ENCODE peak calls at places on chromosomes 12 and 14, in eight cellular contexts. Q, Y, F, V, M, B, S and W are unnamed samples. For H3K4me1, the result is how much of the 10 kb centered on the place peaks cover.

GRCh38 chr12:23952071-23952470 is 2.6 kb upstream of the SOX5 start:
- DNase-seq in V (no peak), B (no peak), Y (no peak), S (no peak), M (no peak), Q (no peak), F (no peak), W (no peak)

GRCh38 chr12:109999983-110000505 is 814 bp downstream of the ANKRD13A start:
- DNase-seq in B (peak), Y (peak), F (no peak), Q (peak), S (peak), M (peak), V (no peak), W (peak)

GRCh38 chr14:102593841-102594170 is 1.4 kb downstream of the RCOR1 start:
- DNase-seq in M (no peak), F (no peak), V (no peak), Q (no peak), S (no peak), Y (no peak), B (no peak), W (no peak)

GRCh38 chr14:104388011-104388521 is 191.5 kb upstream of the C14orf180 start:
- DNase-seq in S (no peak), Q (no peak), M (no peak), B (no peak), Y (no peak), F (no peak), V (no peak), W (no peak)

GRCh38 chr14:28761438-28762289 is 4.9 kb upstream of the FOXG1 start:
- DNase-seq in V (no peak), Y (no peak), S (peak), B (no peak), M (no peak), Q (no peak), F (no peak), W (no peak)

GRCh38 chr14:30559638-30560071 is 697 bp downstream of the G2E3 start:
- DNase-seq in V (peak), F (no peak), S (peak), Q (peak), M (peak), B (peak), Y (peak), W (peak)

GRCh38 chr12:27424631-27425230 is 21.8 kb upstream of the SMCO2 start:
- DNase-seq in Q (peak), F (peak), S (peak), Y (peak), M (peak), V (peak), B (peak), W (peak)

GRCh38 chr12:59744564-59744963 is 148.7 kb downstream of the SLC16A7 start:
- DNase-seq in S (no peak), Q (no peak), B (no peak), V (no peak), M (no peak), Y (no peak), F (no peak), W (no peak)

GRCh38 chr12:47850153-47851084 is 30.7 kb upstream of the HDAC7 start:
- DNase-seq in M (peak), F (no peak), Q (no peak), Y (no peak), V (no peak), B (no peak), S (peak), W (no peak)

GRCh38 chr12:130214686-130215370 is 52.6 kb downstream of the FZD10 start:
- DNase-seq in S (no peak), Y (no peak), Q (no peak), V (no peak), M (peak), B (no peak), F (no peak), W (no peak)

GRCh38 chr14:24398943-24399801 is at the start of gene NYNRIN:
- DNase-seq in S (peak), Y (no peak), M (peak), F (no peak), Q (peak), V (peak), B (no peak), W (peak)

GRCh38 chr14:52895000-52895399 is 55.9 kb downstream of the FERMT2 start:
- DNase-seq in Q (no peak), M (no peak), F (peak), B (no peak), Y (no peak), S (no peak), V (no peak), W (no peak)

GRCh38 chr14:50044040-50044651 is 72.2 kb downstream of the VCPKMT start:
- DNase-seq in F (no peak), Q (no peak), S (no peak), B (no peak), M (no peak), Y (peak), V (no peak), W (no peak)

GRCh38 chr12:88206636-88207035 is 64.5 kb downstream of the TMTC3 start:
- DNase-seq in Y (no peak), M (no peak), B (no peak), Q (peak), F (no peak), V (no peak), S (no peak), W (peak)

GRCh38 chr12:116427200-116427932 is 131.8 kb upstream of the MAP1LC3B2 start:
- DNase-seq in S (peak), V (no peak), M (peak), B (peak), Y (no peak), F (peak), Q (peak), W (peak)

DNA sequence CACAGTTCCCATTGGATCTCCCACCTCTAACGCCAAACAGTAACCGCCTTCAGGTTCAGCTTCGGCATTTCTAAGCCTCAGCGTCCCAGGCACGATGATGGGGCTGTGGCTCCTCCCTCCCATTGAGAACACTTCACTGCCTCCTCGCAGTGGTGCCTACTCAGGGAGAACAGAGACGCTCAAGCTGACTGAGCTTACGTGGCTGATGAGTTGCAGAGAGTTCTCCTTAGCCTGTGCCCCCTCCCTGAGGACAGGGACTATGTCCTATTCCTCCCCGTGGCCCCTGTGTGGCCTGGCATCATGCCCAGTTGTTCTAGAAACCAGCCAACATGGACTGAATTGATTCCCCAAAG is 87.0 kb downstream of the ITPK1 start:
- DNase-seq in V (no peak), Y (no peak), S (no peak), M (no peak), Q (no peak), F (no peak), B (no peak), W (no peak)
- H3K4me1 ChIP-seq in V (under half), Y (under half), S (under half), M (under half), Q (under half), F (under half), B (under half), W (under half)

DNA sequence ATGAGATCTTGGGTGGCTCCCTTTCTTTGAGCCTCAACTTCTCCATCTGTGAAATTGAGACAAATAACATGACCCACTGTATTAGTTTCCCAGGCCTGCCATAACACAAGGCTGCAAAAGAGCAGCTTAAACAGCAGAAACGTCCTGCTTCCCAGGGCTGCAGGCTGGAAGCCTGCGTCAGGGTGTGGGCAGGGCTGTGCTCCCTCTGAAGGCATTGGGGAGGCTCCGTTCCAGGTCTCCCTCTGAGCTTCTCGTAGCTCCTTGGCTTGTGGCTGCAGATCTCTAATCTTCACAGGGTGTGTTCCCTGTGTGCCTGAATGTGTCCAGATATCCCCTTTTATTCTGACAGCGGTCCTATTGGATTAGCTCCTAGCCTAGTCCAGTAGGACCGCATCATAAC is 147.1 kb downstream of the VRK1 start:
- DNase-seq in Y (no peak), S (no peak), F (no peak), V (no peak), B (no peak), Q (no peak), M (no peak), W (no peak)
- TF ChIP-seq EZH2phosphoT487 in Y (no peak), S (no peak), F (no peak), V (no peak), B (no peak), Q (no peak), M (no peak), W (no peak)

GRCh38 chr12:120258323-120258896 is 7.1 kb downstream of the PXN start:
- DNase-seq in M (no peak), V (no peak), Y (no peak), B (no peak), S (no peak), F (no peak), Q (no peak), W (no peak)
- H3K4me1 ChIP-seq in M (under half), V (under half), Y (under half), B (half or more), S (under half), F (under half), Q (under half), W (half or more)

GRCh38 chr12:122106891-122107660 is 28.5 kb downstream of the MLXIP start:
- DNase-seq in F (no peak), V (no peak), Q (no peak), S (no peak), M (no peak), B (peak), Y (no peak), W (peak)

GRCh38 chr12:122116707-122117535 is 38.4 kb downstream of the MLXIP start:
- DNase-seq in Y (no peak), V (no peak), S (no peak), F (no peak), M (no peak), B (no peak), Q (no peak), W (no peak)

DNA sequence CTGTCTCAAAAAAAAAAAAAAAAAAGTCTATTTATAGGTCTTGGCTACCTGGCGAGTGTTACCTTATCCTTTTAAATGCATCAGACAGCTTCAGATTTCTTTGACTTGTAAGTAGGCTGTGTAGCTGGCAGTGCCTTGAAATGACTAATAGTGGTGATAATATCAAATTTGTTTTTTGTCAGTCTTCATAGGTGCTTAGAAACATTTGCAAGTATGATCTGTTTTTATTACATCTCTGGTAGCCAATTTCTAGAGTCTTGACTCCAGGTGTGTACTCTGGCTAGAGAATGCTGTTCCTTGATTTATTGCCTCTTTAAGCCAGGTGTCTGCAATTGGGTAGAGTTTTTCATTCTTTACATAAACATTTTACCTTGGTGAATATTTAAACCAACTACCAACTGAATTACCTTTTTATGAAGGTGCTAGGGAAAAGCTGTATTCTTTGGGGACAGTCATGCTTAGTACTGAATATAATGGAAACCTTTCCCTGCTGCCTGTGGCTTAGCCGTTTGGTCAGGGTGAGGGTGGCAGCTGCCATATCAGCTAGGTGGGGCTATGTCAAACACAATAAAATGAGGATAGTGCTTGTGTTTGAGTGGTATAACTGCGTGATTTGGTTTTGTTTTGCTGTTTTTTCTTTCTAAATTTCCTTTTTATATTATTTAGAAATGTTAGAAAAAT is 32.7 kb downstream of the MLXIP start:
- DNase-seq in V (no peak), Y (no peak), M (no peak), B (peak), F (peak), Q (no peak), S (no peak), W (peak)
- TF ChIP-seq EZH2phosphoT487 in V (no peak), Y (no peak), M (no peak), B (no peak), F (no peak), Q (no peak), S (no peak), W (no peak)

GRCh38 chr12:68807576-68808387 is at the start of gene MDM2:
- DNase-seq in S (peak), V (peak), Y (peak), M (peak), Q (peak), B (peak), F (peak), W (peak)

GRCh38 chr12:68806488-68807237 is 1.3 kb upstream of the MDM2 start:
- DNase-seq in M (no peak), F (no peak), V (no peak), Q (no peak), Y (peak), S (no peak), B (peak), W (peak)

GRCh38 chr12:68805592-68806120 is 2.3 kb upstream of the MDM2 start:
- DNase-seq in F (no peak), Y (no peak), V (no peak), S (no peak), B (peak), M (no peak), Q (no peak), W (peak)

GRCh38 chr12:68804654-68805591 is 3.1 kb upstream of the MDM2 start:
- DNase-seq in Y (no peak), S (no peak), V (no peak), Q (peak), B (no peak), M (peak), F (no peak), W (no peak)

DNA sequence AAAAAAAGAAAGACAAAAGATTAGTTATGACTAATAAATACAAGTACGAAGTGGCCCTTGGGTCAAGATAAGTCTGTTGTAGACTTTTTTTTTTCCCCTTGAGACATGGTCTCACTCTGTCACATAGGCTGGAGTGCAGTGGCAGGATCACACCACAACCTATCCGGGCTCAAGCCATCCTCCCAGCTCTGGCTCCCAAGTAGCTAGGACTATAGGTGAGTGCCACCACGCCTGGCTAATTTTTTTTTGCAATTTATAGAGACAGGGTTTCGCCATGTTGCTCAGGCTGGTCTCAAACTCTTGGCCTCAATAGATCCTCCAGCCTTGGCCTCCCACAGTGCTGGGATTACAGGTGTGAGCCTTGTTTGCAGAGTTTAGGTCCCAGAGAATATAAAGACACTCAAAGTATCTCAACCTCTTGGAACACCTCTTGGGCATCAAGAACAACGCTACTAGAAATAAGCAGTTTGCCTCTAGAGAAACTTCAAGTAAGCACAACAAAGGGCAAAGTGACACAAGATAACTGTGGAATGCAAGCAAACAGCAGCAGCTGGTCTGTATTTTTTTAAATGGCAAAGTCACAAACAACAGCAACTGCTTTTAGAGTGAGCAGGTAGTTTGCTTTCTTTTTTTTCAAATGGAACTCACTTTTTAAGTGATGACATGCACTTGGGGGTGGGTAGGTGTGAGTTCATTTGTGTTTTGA is 3.9 kb upstream of the MDM2 start:
- DNase-seq in M (peak), S (no peak), Y (no peak), B (no peak), Q (no peak), F (no peak), V (no peak), W (no peak)
- H3K4me1 ChIP-seq in M (under half), S (under half), Y (half or more), B (under half), Q (under half), F (under half), V (under half), W (under half)

GRCh38 chr12:78403681-78404080 is 460.9 kb upstream of the SYT1 start:
- DNase-seq in Q (no peak), B (peak), S (no peak), V (no peak), M (no peak), Y (no peak), F (no peak), W (peak)
- TF ChIP-seq EZH2phosphoT487 in Q (no peak), B (no peak), S (no peak), V (no peak), M (no peak), Y (no peak), F (no peak), W (no peak)

GRCh38 chr14:62027958-62028357 is 265.7 kb downstream of the SNAPC1 start:
- DNase-seq in Y (no peak), Q (no peak), F (no peak), V (no peak), M (no peak), S (no peak), B (no peak), W (no peak)
- H3K4me1 ChIP-seq in Y (under half), Q (under half), F (under half), V (under half), M (under half), S (under half), B (half or more), W (under half)

DNA sequence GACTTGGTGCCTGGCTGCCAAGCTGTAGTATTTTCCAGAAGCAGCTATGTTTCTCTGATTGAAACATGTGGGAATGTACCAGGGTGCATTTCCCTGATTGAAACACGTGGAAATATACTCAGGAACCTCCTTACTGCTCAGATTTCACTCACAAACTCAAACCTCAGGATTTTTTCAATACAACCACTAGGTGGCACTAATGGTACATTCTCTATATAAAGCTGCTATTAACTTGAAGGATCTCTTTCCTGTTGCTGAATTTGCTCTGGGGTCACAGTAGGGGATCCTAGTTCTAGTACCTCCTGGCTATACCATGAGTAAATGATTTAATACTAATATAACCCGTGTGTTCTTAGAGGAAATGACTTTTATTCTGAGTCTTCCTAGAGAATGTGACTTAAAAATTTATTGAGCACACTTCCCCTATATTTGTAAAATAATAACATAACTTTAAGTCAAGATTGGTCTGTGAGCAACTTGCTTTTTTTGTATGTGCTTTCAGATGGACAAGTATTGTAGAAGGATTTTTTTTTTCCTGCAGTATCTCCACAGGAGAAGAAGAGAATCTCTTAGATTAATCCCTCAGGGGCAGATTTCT is 173.8 kb upstream of the MIS18BP1 start:
- DNase-seq in F (peak), S (peak), V (peak), Y (peak), Q (peak), M (peak), B (peak), W (peak)
- TF ChIP-seq EZH2phosphoT487 in F (no peak), S (no peak), V (no peak), Y (no peak), Q (no peak), M (no peak), B (no peak), W (no peak)